ENCODE peak calls at places on chromosomes 12 and 14, in five cellular contexts. J is lower leg skin, G is cardiac muscle cell, B is PC-9, V is endothelial cell. C is an unnamed sample.

GRCh38 chr12:72077111-72077820 is 138.6 kb downstream of the TPH2 start:
- DNase-seq in J (no peak), G (no peak), B (no peak), V (no peak), C (no peak)

GRCh38 chr14:74231784-74232183 is 7.5 kb upstream of the VSX2 start:
- DNase-seq in J (no peak), G (no peak), B (no peak), V (no peak), C (no peak)

GRCh38 chr14:68539311-68539737 is 253.5 kb downstream of the ZFP36L1 start:
- DNase-seq in J (no peak), G (peak; percentile 25), B (no peak), V (no peak), C (no peak)

GRCh38 chr14:97177016-97177415 is 379.8 kb downstream of the VRK1 start:
- DNase-seq in J (no peak), G (peak; percentile 4), B (no peak), V (peak; percentile 15), C (peak; percentile 49)

GRCh38 chr14:34911209-34912150 is 36.3 kb upstream of the BAZ1A start:
- DNase-seq in J (no peak), G (peak; percentile 1), B (no peak), V (no peak), C (no peak)

GRCh38 chr14:100825691-100826331 is at the start of gene MEG3:
- DNase-seq in J (peak; percentile 28), G (no peak), B (no peak), V (no peak), C (no peak)

GRCh38 chr14:67207810-67208209 is 18.6 kb downstream of the GARIN2 start:
- DNase-seq in J (no peak), G (no peak), B (no peak), V (no peak), C (no peak)

GRCh38 chr12:99709116-99709515 is 61.6 kb downstream of the GARIN6 start:
- DNase-seq in J (no peak), G (no peak), B (no peak), V (no peak), C (peak; percentile 43)

GRCh38 chr14:60092516-60092915 is 793 bp downstream of the PCNX4 start:
- DNase-seq in J (no peak), G (peak; percentile 49), B (no peak), V (peak; percentile 13), C (no peak)

GRCh38 chr12:131832393-131833231 is 4.4 kb downstream of the MMP17 start:
- DNase-seq in J (no peak), G (no peak), B (no peak), V (no peak), C (no peak)

GRCh38 chr14:32622742-32623141 is 293.6 kb downstream of the AKAP6 start:
- DNase-seq in J (no peak), G (no peak), B (no peak), V (no peak), C (no peak)

GRCh38 chr12:33476058-33476457 is 36.4 kb upstream of the SYT10 start:
- DNase-seq in J (no peak), G (no peak), B (no peak), V (no peak), C (peak; percentile 7)

GRCh38 chr12:58450868-58451482 is 469.3 kb downstream of the LRIG3 start:
- DNase-seq in J (no peak), G (no peak), B (no peak), V (no peak), C (no peak)

GRCh38 chr14:51780006-51780692 is 80.3 kb upstream of the GNG2 start:
- DNase-seq in J (peak; percentile 80), G (peak; percentile 79), B (no peak), V (peak; percentile 71), C (no peak)

GRCh38 chr12:14846042-14846587 is 2.8 kb upstream of the ART4 start:
- DNase-seq in J (no peak), G (no peak), B (no peak), V (no peak), C (no peak)

GRCh38 chr12:130160711-130161231 is 1.5 kb upstream of the FZD10 start:
- DNase-seq in J (no peak), G (no peak), B (no peak), V (no peak), C (no peak)

GRCh38 chr14:51473808-51474207 is 177.9 kb upstream of the FRMD6 start:
- DNase-seq in J (no peak), G (no peak), B (no peak), V (no peak), C (no peak)

GRCh38 chr14:39977198-39977597 is 545.0 kb upstream of the FBXO33 start:
- DNase-seq in J (no peak), G (no peak), B (no peak), V (no peak), C (no peak)

GRCh38 chr12:89051065-89051677 is 301.1 kb downstream of the DUSP6 start:
- DNase-seq in J (peak; percentile 42), G (peak; percentile 71), B (peak; percentile 53), V (peak; percentile 44), C (peak; percentile 61)

GRCh38 chr14:61462566-61463195 is 141.3 kb downstream of the PRKCH start:
- DNase-seq in J (no peak), G (peak; percentile 85), B (peak; percentile 83), V (no peak), C (no peak)

GRCh38 chr12:102299731-102300130 is 102.1 kb upstream of the PMCH start:
- DNase-seq in J (no peak), G (no peak), B (no peak), V (no peak), C (no peak)

GRCh38 chr12:99767809-99768208 is 120.3 kb downstream of the GARIN6 start:
- DNase-seq in J (no peak), G (peak; percentile 16), B (no peak), V (no peak), C (peak; percentile 2)

GRCh38 chr12:75660805-75661404 is 149.5 kb upstream of the KRR1 start:
- DNase-seq in J (no peak), G (no peak), B (no peak), V (no peak), C (peak; percentile 71)

GRCh38 chr12:92458996-92459395 is 243.8 kb upstream of the PLEKHG7 start:
- DNase-seq in J (no peak), G (no peak), B (no peak), V (no peak), C (no peak)

GRCh38 chr12:116687888-116688287 is 50.0 kb downstream of the SPRING1 start:
- DNase-seq in J (no peak), G (peak; percentile 22), B (no peak), V (peak; percentile 66), C (no peak)

GRCh38 chr12:7751394-7751793 is 4.2 kb upstream of the CLEC4C start:
- DNase-seq in J (no peak), G (no peak), B (no peak), V (no peak), C (no peak)

GRCh38 chr12:67434653-67435375 is 165.7 kb downstream of the CAND1 start:
- DNase-seq in J (peak; percentile 51), G (no peak), B (peak; percentile 70), V (no peak), C (no peak)

GRCh38 chr14:34302654-34303053 is 159.4 kb downstream of the SPTSSA start:
- DNase-seq in J (no peak), G (no peak), B (no peak), V (no peak), C (no peak)

GRCh38 chr14:96167224-96168148 is 37.2 kb upstream of the BDKRB2 start:
- DNase-seq in J (no peak), G (no peak), B (peak; percentile 84), V (no peak), C (no peak)

GRCh38 chr12:73863541-73863940 is 674.1 kb upstream of the ATXN7L3B start:
- DNase-seq in J (no peak), G (no peak), B (no peak), V (no peak), C (peak; percentile 82)

GRCh38 chr14:52175982-52176502 is 91.5 kb upstream of the PTGDR start:
- DNase-seq in J (no peak), G (no peak), B (no peak), V (no peak), C (no peak)

GRCh38 chr14:93059917-93060545 is 55.7 kb downstream of the ITPK1 start:
- DNase-seq in J (no peak), G (peak; percentile 43), B (no peak), V (no peak), C (no peak)

GRCh38 chr12:103800252-103800771 is 40.7 kb downstream of the NT5DC3 start:
- DNase-seq in J (no peak), G (peak; percentile 55), B (peak; percentile 65), V (no peak), C (no peak)

GRCh38 chr14:56487090-56487667 is 92.4 kb upstream of the TMEM260 start:
- DNase-seq in J (no peak), G (no peak), B (no peak), V (no peak), C (no peak)
- TF ChIP-seq CTCF in J (no peak), G (peak; percentile 61), B (peak; percentile 59), V (peak; percentile 19), C (peak; percentile 60)

DNA sequence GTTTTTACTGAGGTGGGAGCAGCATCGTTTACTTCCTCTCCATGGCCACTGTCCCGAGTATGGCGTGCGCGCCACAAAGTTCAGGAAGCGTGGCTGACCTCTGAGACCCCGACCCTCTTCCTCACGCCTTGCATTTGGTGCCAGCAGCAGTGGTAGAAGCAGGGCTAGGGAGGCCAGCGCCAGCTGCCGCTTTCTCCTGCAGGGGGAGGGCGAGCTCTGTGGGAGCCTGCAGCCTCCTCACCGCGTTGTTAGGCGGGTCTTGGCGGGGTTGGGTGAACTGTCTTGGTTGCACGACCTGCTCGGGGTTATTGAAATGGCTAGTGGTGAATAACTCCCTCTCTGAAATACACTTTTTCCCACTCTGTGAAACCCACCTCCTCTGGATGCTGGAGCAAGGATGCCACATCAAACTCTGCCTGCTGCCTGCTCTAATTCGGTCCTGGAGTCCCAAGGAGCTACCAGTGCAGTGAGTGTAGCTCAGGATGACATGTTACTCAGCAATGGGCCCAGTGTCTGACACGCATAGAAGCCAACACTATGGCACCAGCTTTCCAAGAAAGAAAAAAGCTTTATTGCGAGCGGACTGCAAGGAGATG is 22.3 kb upstream of the TDRD9 start:
- DNase-seq in J (no peak), G (no peak), B (no peak), V (peak; percentile 55), C (no peak)
- TF ChIP-seq CTCF in J (no peak), G (peak; percentile 26), B (no peak), V (peak; percentile 26), C (peak; percentile 16)

DNA sequence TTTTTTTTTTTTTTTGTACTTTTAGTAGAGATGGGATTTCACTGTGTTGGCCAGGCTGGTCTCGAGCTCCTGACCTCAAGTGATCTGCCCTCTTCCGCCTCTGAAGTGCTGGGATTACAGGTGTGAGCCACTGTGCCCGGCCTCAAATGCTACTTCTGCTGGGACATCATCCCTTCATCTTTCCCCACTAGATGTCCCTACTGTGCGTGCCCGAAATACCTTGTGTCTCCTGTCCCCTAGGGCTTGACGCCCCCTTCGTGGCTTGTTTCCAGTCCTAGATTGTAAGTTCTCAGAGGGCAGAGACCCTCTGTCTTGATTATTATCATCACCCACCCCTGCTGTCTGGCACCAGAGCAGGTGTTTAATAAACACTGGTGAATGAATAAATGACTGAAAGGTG is 14.9 kb downstream of the CCDC63 start:
- DNase-seq in J (no peak), G (no peak), B (no peak), V (no peak), C (no peak)
- TF ChIP-seq CTCF in J (no peak), G (no peak), B (no peak), V (no peak), C (no peak)

DNA sequence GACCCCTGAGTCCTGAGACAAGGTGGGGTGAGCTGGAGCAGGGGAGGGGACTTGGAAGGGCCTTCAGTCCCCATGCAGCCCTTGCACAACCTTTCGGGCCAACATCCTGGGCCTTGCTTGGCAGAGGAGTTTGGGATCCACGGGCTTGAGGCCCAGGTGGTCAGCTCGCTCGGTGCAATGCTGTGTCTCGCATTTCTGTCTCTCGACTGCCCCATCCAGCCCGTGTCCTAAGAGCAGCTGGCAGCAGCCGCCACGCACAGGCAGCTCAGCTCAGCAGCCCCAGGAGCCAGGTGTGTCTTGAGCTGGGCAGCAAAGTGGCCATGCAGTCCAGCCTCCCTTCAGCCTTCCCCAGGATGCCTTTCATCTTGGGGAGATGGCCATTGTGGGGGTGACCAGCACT is 10.8 kb downstream of the PACS2 start:
- DNase-seq in J (no peak), G (no peak), B (no peak), V (no peak), C (no peak)
- TF ChIP-seq CTCF in J (no peak), G (no peak), B (no peak), V (no peak), C (no peak)